ENCODE peak calls at places on chromosomes 13 and 19, in nine cellular contexts. P, Y, K, C, B, T, U, Q and M are unnamed samples.

GRCh38 chr13:109700176-109700575 is 86.2 kb downstream of the IRS2 start:
- DNase-seq in U (peak), Y (peak), P (peak), K (peak), B (peak), C (no peak), T (no peak), Q (peak), M (no peak)

GRCh38 chr13:105127732-105128131 is 1407.7 kb downstream of the EFNB2 start:
- DNase-seq in P (no peak), B (no peak), U (no peak), T (peak), Y (no peak), C (no peak), K (no peak), Q (no peak), M (no peak)

GRCh38 chr13:98083507-98083906 is 59.4 kb upstream of the FARP1 start:
- DNase-seq in Q (no peak), P (no peak), K (no peak), B (peak), U (no peak), T (no peak), Y (peak), C (peak), M (no peak)

GRCh38 chr13:93398167-93398566 is 171.6 kb downstream of the GPC6 start:
- DNase-seq in P (no peak), C (no peak), K (no peak), U (no peak), Y (peak), B (peak), T (no peak), Q (no peak), M (no peak)

GRCh38 chr13:40058757-40059236 is 403.3 kb downstream of the COG6 start:
- DNase-seq in Q (no peak), C (no peak), U (no peak), Y (peak), T (peak), B (no peak), K (no peak), P (no peak), M (no peak)

GRCh38 chr19:13996928-13997636 is 9.0 kb downstream of the RFX1 start:
- DNase-seq in K (peak), Q (no peak), Y (no peak), B (no peak), T (no peak), P (peak), C (no peak), U (no peak), M (no peak)

GRCh38 chr13:21372530-21372929 is 86.6 kb downstream of the ZDHHC20 start:
- DNase-seq in K (no peak), P (no peak), Q (no peak), B (no peak), Y (no peak), U (no peak), C (no peak), T (no peak), M (no peak)

GRCh38 chr13:23915308-23915707 is 18.0 kb upstream of the C1QTNF9B start:
- DNase-seq in U (no peak), C (no peak), K (no peak), Y (no peak), P (no peak), B (no peak), Q (no peak), T (no peak), M (no peak)

GRCh38 chr13:107680115-107680514 is 535.2 kb downstream of the LIG4 start:
- DNase-seq in U (no peak), K (no peak), C (no peak), T (no peak), Y (peak), B (no peak), P (no peak), Q (peak), M (no peak)

GRCh38 chr19:4319067-4319718 is 14.8 kb downstream of the FSD1 start:
- DNase-seq in Q (no peak), T (no peak), P (no peak), B (no peak), C (no peak), U (no peak), K (no peak), Y (no peak), M (no peak)

GRCh38 chr19:29263305-29264080 is 50.5 kb upstream of the UQCRFS1 start:
- DNase-seq in P (no peak), K (peak), Y (peak), C (no peak), U (peak), T (peak), Q (peak), B (peak), M (peak)

GRCh38 chr13:101453784-101454201 is 1.3 kb downstream of the ITGBL1 start:
- DNase-seq in T (peak), K (peak), Q (peak), P (peak), U (no peak), B (peak), Y (no peak), C (no peak), M (no peak)

GRCh38 chr19:18098891-18099622 is 1.5 kb downstream of the MAST3 start:
- DNase-seq in C (no peak), K (no peak), T (peak), Q (no peak), U (peak), Y (no peak), P (peak), B (no peak), M (no peak)

GRCh38 chr13:106440846-106441245 is 94.6 kb downstream of the EFNB2 start:
- DNase-seq in K (no peak), Y (no peak), C (no peak), Q (no peak), U (no peak), B (no peak), P (no peak), T (no peak), M (no peak)

GRCh38 chr19:3098515-3099346 is 4.6 kb downstream of the GNA11 start:
- DNase-seq in Q (peak), C (no peak), Y (peak), K (peak), T (peak), B (peak), U (peak), P (peak), M (no peak)

GRCh38 chr19:23665651-23666410 is 21.2 kb downstream of the ZNF675 start:
- DNase-seq in U (no peak), B (no peak), C (no peak), Q (no peak), P (no peak), T (no peak), Y (no peak), K (no peak), M (no peak)

GRCh38 chr19:49327878-49328544 is 3.0 kb upstream of the SLC6A16 start:
- DNase-seq in Y (peak), P (no peak), K (no peak), C (no peak), U (peak), B (peak), Q (no peak), T (peak), M (peak)

GRCh38 chr13:52848455-52849190 is at the start of gene PCDH8:
- DNase-seq in U (no peak), Q (peak), B (no peak), C (no peak), T (no peak), Y (no peak), K (no peak), P (peak), M (peak)

GRCh38 chr19:688214-688613 is 7.0 kb downstream of the PRSS57 start:
- DNase-seq in T (no peak), P (no peak), U (no peak), Y (no peak), Q (no peak), B (no peak), K (no peak), C (no peak), M (no peak)

GRCh38 chr19:44617481-44617880 is 4.1 kb downstream of the IGSF23 start:
- DNase-seq in K (no peak), T (no peak), P (no peak), C (no peak), B (no peak), Q (no peak), Y (no peak), U (no peak), M (no peak)

GRCh38 chr19:2477141-2477710 is 1.3 kb downstream of the GADD45B start:
- DNase-seq in C (no peak), T (no peak), B (peak), Q (no peak), Y (no peak), P (peak), U (peak), K (peak), M (no peak)

GRCh38 chr19:39398297-39398864 is 7.2 kb downstream of the MED29 start:
- DNase-seq in Q (peak), Y (peak), B (peak), C (no peak), U (peak), T (peak), K (peak), P (peak), M (peak)

GRCh38 chr13:91544723-91545122 is 146.3 kb downstream of the GPC5 start:
- DNase-seq in Y (no peak), P (no peak), Q (no peak), T (no peak), C (no peak), B (no peak), K (no peak), U (no peak), M (no peak)

GRCh38 chr13:79307866-79308298 is 98.2 kb downstream of the RBM26 start:
- DNase-seq in K (no peak), U (no peak), B (peak), C (no peak), Y (peak), Q (peak), P (no peak), T (peak), M (no peak)

GRCh38 chr13:110343241-110343865 is 36.3 kb downstream of the COL4A2 start:
- DNase-seq in B (no peak), Q (no peak), T (no peak), P (no peak), Y (no peak), K (no peak), C (no peak), U (no peak), M (no peak)

GRCh38 chr13:41137951-41138350 is 5.3 kb upstream of the KBTBD6 start:
- DNase-seq in C (no peak), B (peak), Y (peak), Q (no peak), K (no peak), P (no peak), U (no peak), T (no peak), M (no peak)

GRCh38 chr19:7919681-7920519 is at the start of gene SNAPC2:
- DNase-seq in Q (peak), U (peak), Y (peak), K (peak), P (peak), T (peak), C (peak), B (peak), M (peak)

GRCh38 chr13:36157475-36157874 is 26.3 kb upstream of the DCLK1 start:
- DNase-seq in U (no peak), Y (peak), T (no peak), B (no peak), C (no peak), K (no peak), Q (no peak), P (no peak), M (no peak)

GRCh38 chr13:40494513-40494912 is 171.9 kb downstream of the FOXO1 start:
- DNase-seq in Y (no peak), T (no peak), Q (no peak), C (no peak), B (no peak), K (no peak), U (no peak), P (no peak), M (no peak)

GRCh38 chr19:29290853-29291252 is 77.9 kb upstream of the UQCRFS1 start:
- DNase-seq in Y (no peak), K (no peak), B (no peak), C (no peak), U (no peak), T (no peak), P (no peak), Q (no peak), M (no peak)

GRCh38 chr19:48751835-48752510 is 468 bp downstream of the FUT1 start:
- DNase-seq in C (no peak), B (no peak), Y (no peak), K (no peak), Q (no peak), P (no peak), U (no peak), T (no peak), M (no peak)

GRCh38 chr19:40277356-40277755 is 7.8 kb downstream of the AKT2 start:
- DNase-seq in C (no peak), T (no peak), Q (no peak), B (no peak), P (no peak), K (no peak), Y (no peak), U (no peak), M (no peak)

GRCh38 chr13:42392706-42393572 is 121.0 kb downstream of the AKAP11 start:
- DNase-seq in U (peak), K (no peak), T (peak), Y (peak), P (no peak), Q (no peak), B (no peak), C (no peak), M (no peak)

GRCh38 chr19:57512845-57513244 is 13.1 kb downstream of the ZNF773 start:
- DNase-seq in Q (no peak), B (peak), K (no peak), Y (peak), T (peak), P (no peak), C (no peak), U (no peak), M (no peak)

GRCh38 chr19:53463263-53463662 is 4.3 kb upstream of the ZNF813 start:
- DNase-seq in U (peak), Q (peak), K (peak), C (no peak), T (no peak), B (peak), Y (peak), P (peak), M (no peak)

DNA sequence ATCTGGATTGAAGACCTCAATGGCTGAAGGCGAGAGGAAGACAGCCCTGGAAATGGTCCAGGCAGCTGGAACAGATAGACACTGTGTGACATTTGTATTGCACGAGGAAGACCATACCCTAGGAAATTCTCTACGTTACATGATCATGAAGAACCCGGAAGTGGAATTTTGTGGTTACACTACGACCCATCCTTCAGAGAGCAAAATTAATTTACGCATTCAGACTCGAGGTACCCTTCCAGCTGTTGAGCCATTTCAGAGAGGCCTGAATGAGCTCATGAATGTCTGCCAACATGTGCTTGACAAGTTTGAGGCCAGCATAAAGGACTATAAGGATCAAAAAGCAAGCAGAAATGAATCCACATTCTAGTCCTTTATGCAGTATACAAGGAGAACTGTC is 1.2 kb downstream of the POLR1D start:
- DNase-seq in P (no peak), T (no peak), Y (no peak), U (no peak), B (no peak), K (no peak), Q (no peak), C (no peak), M (no peak)
- H3K4me3 ChIP-seq in P (peak), T (peak), Y (no peak), U (no peak), B (peak), K (peak), Q (no peak), C (no peak), M (peak)

GRCh38 chr19:19674315-19674714 is 5.7 kb downstream of the ZNF101 start:
- DNase-seq in B (no peak), P (no peak), Y (no peak), Q (no peak), T (no peak), K (no peak), U (no peak), C (no peak), M (no peak)
- H3K4me3 ChIP-seq in B (no peak), P (no peak), Y (no peak), Q (no peak), T (no peak), K (no peak), U (no peak), C (no peak), M (no peak)

DNA sequence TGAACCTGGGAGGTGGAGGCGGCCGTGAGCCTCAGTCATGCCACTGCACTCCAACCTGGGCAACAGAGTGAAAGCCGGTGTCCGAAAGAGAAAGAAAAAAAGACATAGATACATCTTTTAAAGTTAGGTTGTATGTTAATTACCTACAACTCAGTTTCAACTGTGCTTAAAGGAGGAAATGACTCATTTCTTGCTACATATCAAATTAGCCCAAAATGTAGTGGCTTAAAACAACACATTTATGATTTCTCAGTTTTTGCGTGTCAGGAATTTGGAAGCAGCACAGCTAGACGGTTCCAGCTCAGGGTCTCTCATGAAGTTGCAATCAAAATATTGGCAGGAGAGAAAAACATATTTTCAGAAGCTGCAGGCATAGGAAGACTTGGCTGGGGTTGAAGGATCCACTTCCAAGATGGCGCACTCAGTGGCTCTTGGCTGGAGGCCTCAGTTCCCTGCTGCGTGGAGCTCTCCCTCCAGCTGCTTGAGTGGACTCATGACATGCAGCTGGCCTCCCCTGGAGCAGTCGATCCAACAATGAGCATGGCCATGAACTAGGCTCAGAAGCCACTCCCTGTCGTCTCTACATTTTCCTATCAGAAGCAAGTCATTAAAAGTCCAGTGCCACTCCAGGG is 7.1 kb downstream of the LDLR start:
- DNase-seq in T (peak), U (no peak), C (no peak), B (peak), Y (peak), K (peak), Q (peak), P (no peak), M (no peak)
- H3K4me3 ChIP-seq in T (no peak), U (no peak), C (no peak), B (peak), Y (no peak), K (no peak), Q (no peak), P (no peak), M (no peak)

GRCh38 chr13:30736921-30737320 is 1.6 kb downstream of the ALOX5AP start:
- DNase-seq in Q (no peak), U (no peak), C (no peak), P (no peak), B (no peak), Y (no peak), T (no peak), K (no peak), M (no peak)
- H3K4me3 ChIP-seq in Q (no peak), U (peak), C (no peak), P (peak), B (no peak), Y (no peak), T (no peak), K (peak), M (no peak)

GRCh38 chr19:35661995-35662340 is 4.3 kb upstream of the UPK1A start:
- DNase-seq in Y (no peak), Q (no peak), P (no peak), B (no peak), C (no peak), K (no peak), U (no peak), T (no peak), M (no peak)

GRCh38 chr19:35666251-35666913 is at the start of gene UPK1A:
- DNase-seq in K (no peak), U (no peak), Y (no peak), C (no peak), Q (no peak), T (no peak), P (no peak), B (no peak), M (no peak)

GRCh38 chr19:35665157-35665556 is 1.2 kb upstream of the UPK1A start:
- DNase-seq in Q (no peak), U (no peak), C (no peak), K (no peak), B (no peak), P (no peak), T (no peak), Y (no peak), M (no peak)

GRCh38 chr19:35663981-35664380 is 2.3 kb upstream of the UPK1A start:
- DNase-seq in Q (no peak), K (no peak), Y (no peak), U (no peak), T (no peak), C (no peak), P (no peak), B (no peak), M (no peak)

GRCh38 chr19:35665604-35666003 is 713 bp upstream of the UPK1A start:
- DNase-seq in P (no peak), K (no peak), C (no peak), B (no peak), U (no peak), T (no peak), Y (no peak), Q (no peak), M (no peak)
- H3K4me3 ChIP-seq in P (no peak), K (no peak), C (no peak), B (no peak), U (no peak), T (no peak), Y (no peak), Q (no peak), M (no peak)

GRCh38 chr19:10432736-10433130 is 12.4 kb downstream of the PDE4A start:
- DNase-seq in Y (no peak), T (no peak), B (no peak), P (no peak), U (no peak), C (no peak), Q (no peak), K (peak), M (no peak)
- H3K4me3 ChIP-seq in Y (peak), T (peak), B (peak), P (peak), U (peak), C (peak), Q (no peak), K (peak), M (no peak)

DNA sequence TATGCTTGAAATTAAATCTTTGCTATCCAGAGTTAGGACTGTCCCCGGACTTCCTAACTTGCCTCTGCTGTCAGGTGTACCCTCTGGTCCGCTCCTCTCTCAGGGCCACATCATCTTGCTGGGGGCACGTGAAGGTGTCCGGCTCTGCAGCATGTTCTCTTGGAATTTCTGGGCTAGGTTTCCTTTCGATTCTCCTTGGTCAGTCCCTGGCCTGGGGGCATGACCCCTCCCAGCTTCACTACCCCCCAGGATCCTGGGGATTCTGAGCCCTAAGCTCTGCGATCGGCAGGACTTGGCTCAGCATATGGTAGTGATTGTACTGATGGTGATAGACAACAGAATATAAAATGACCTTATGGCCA is 5.1 kb upstream of the GPI start:
- DNase-seq in K (no peak), U (no peak), Y (no peak), T (no peak), P (no peak), Q (no peak), C (no peak), B (no peak), M (peak)
- H3K4me3 ChIP-seq in K (peak), U (peak), Y (peak), T (peak), P (peak), Q (peak), C (peak), B (peak), M (peak)